ENCODE peak calls at places on chromosomes 1 and 21, in ten cellular contexts. One of them, this sample, is unnamed.

GRCh38 chr1:12113433-12114339 is 50.6 kb downstream of the TNFRSF8 start:
- DNase-seq in activated CD8-positive, alpha-beta memory T cell treated with anti-CD3 and anti-CD28 coated beads for 24 hours: no peak
- DNase-seq in HT-29: no peak
- DNase-seq in BJ: no peak
- DNase-seq in aorta: peak; percentile 26
- DNase-seq in HTR-8/SVneo: no peak
- DNase-seq in progenitor cell of endocrine pancreas: no peak
- DNase-seq in naive thymus-derived CD8-positive, alpha-beta T cell: no peak
- DNase-seq in NCI-H524: peak; percentile 14
- DNase-seq in EH: peak; percentile 71
- DNase-seq in this sample: no peak

GRCh38 chr1:37513795-37514349 is 694 bp downstream of the MEAF6 start:
- DNase-seq in HT-29: peak; percentile 45
- DNase-seq in HTR-8/SVneo: peak; percentile 9
- DNase-seq in EH: peak; percentile 28
- DNase-seq in BJ: no peak
- DNase-seq in aorta: no peak
- DNase-seq in progenitor cell of endocrine pancreas: peak; percentile 44
- DNase-seq in activated CD8-positive, alpha-beta memory T cell treated with anti-CD3 and anti-CD28 coated beads for 24 hours: peak; percentile 84
- DNase-seq in naive thymus-derived CD8-positive, alpha-beta T cell: peak; percentile 48
- DNase-seq in NCI-H524: peak; percentile 42
- DNase-seq in this sample: no peak

GRCh38 chr21:16742116-16742515 is 770.7 kb upstream of the CXADR start:
- DNase-seq in progenitor cell of endocrine pancreas: no peak
- DNase-seq in naive thymus-derived CD8-positive, alpha-beta T cell: no peak
- DNase-seq in HT-29: no peak
- DNase-seq in aorta: no peak
- DNase-seq in activated CD8-positive, alpha-beta memory T cell treated with anti-CD3 and anti-CD28 coated beads for 24 hours: no peak
- DNase-seq in HTR-8/SVneo: no peak
- DNase-seq in NCI-H524: no peak
- DNase-seq in BJ: no peak
- DNase-seq in EH: no peak
- DNase-seq in this sample: no peak

GRCh38 chr1:167467126-167467725 is 51.1 kb downstream of the CD247 start:
- DNase-seq in aorta: peak; percentile 44
- DNase-seq in naive thymus-derived CD8-positive, alpha-beta T cell: no peak
- DNase-seq in progenitor cell of endocrine pancreas: no peak
- DNase-seq in activated CD8-positive, alpha-beta memory T cell treated with anti-CD3 and anti-CD28 coated beads for 24 hours: no peak
- DNase-seq in EH: no peak
- DNase-seq in BJ: no peak
- DNase-seq in HTR-8/SVneo: no peak
- DNase-seq in NCI-H524: no peak
- DNase-seq in HT-29: no peak
- DNase-seq in this sample: no peak

GRCh38 chr1:63454269-63454668 is 68.8 kb downstream of the ITGB3BP start:
- DNase-seq in EH: peak; percentile 14
- DNase-seq in naive thymus-derived CD8-positive, alpha-beta T cell: no peak
- DNase-seq in HT-29: no peak
- DNase-seq in HTR-8/SVneo: no peak
- DNase-seq in progenitor cell of endocrine pancreas: no peak
- DNase-seq in BJ: no peak
- DNase-seq in activated CD8-positive, alpha-beta memory T cell treated with anti-CD3 and anti-CD28 coated beads for 24 hours: no peak
- DNase-seq in NCI-H524: no peak
- DNase-seq in aorta: no peak
- DNase-seq in this sample: no peak

GRCh38 chr21:26776320-26777021 is 68.7 kb downstream of the ADAMTS1 start:
- DNase-seq in HT-29: no peak
- DNase-seq in progenitor cell of endocrine pancreas: no peak
- DNase-seq in EH: peak; percentile 93
- DNase-seq in activated CD8-positive, alpha-beta memory T cell treated with anti-CD3 and anti-CD28 coated beads for 24 hours: no peak
- DNase-seq in HTR-8/SVneo: peak; percentile 6
- DNase-seq in NCI-H524: no peak
- DNase-seq in aorta: no peak
- DNase-seq in naive thymus-derived CD8-positive, alpha-beta T cell: no peak
- DNase-seq in BJ: peak; percentile 46
- DNase-seq in this sample: no peak

GRCh38 chr1:31781138-31782065 is 17.3 kb upstream of the ADGRB2 start:
- DNase-seq in BJ: no peak
- DNase-seq in aorta: peak; percentile 42
- DNase-seq in activated CD8-positive, alpha-beta memory T cell treated with anti-CD3 and anti-CD28 coated beads for 24 hours: no peak
- DNase-seq in HT-29: no peak
- DNase-seq in EH: no peak
- DNase-seq in naive thymus-derived CD8-positive, alpha-beta T cell: no peak
- DNase-seq in progenitor cell of endocrine pancreas: no peak
- DNase-seq in HTR-8/SVneo: no peak
- DNase-seq in NCI-H524: no peak
- DNase-seq in this sample: no peak

GRCh38 chr1:158818991-158819405 is 12.2 kb upstream of the MNDA start:
- DNase-seq in aorta: no peak
- DNase-seq in NCI-H524: no peak
- DNase-seq in activated CD8-positive, alpha-beta memory T cell treated with anti-CD3 and anti-CD28 coated beads for 24 hours: no peak
- DNase-seq in progenitor cell of endocrine pancreas: no peak
- DNase-seq in HTR-8/SVneo: no peak
- DNase-seq in EH: no peak
- DNase-seq in BJ: no peak
- DNase-seq in HT-29: no peak
- DNase-seq in naive thymus-derived CD8-positive, alpha-beta T cell: no peak
- DNase-seq in this sample: peak; percentile 43

This sample was measured in GDM1.